ENCODE peak calls at places on chromosomes 5 and 9, in five cellular contexts. H, V, J, E and F are unnamed samples.

GRCh38 chr9:72557549-72557948 is 36.1 kb downstream of the TMC1 start:
- DNase-seq in H (no peak), V (no peak), J (no peak), E (peak; percentile 52), F (peak; percentile 78)

GRCh38 chr9:1619915-1620705 is 395.0 kb upstream of the SMARCA2 start:
- DNase-seq in H (no peak), V (no peak), J (no peak), E (no peak), F (no peak)

GRCh38 chr5:115850771-115851416 is 9.2 kb downstream of the AP3S1 start:
- DNase-seq in H (no peak), V (no peak), J (no peak), E (no peak), F (no peak)

GRCh38 chr5:94693043-94693822 is 74.8 kb downstream of the SLF1 start:
- DNase-seq in H (peak; percentile 28), V (no peak), J (no peak), E (no peak), F (no peak)

GRCh38 chr5:2849429-2849828 is 98.0 kb upstream of the IRX2 start:
- DNase-seq in H (no peak), V (no peak), J (no peak), E (no peak), F (no peak)

GRCh38 chr5:117207088-117207668 is 632.6 kb upstream of the SEMA6A start:
- DNase-seq in H (no peak), V (no peak), J (no peak), E (no peak), F (no peak)

GRCh38 chr5:1068895-1069719 is 42.8 kb downstream of the SLC12A7 start:
- DNase-seq in H (no peak), V (no peak), J (no peak), E (no peak), F (no peak)

GRCh38 chr5:121949885-121950284 is 11.9 kb upstream of the SRFBP1 start:
- DNase-seq in H (peak; percentile 16), V (no peak), J (no peak), E (peak; percentile 21), F (no peak)

GRCh38 chr9:115162946-115163345 is 45.0 kb upstream of the TNC start:
- DNase-seq in H (no peak), V (no peak), J (no peak), E (no peak), F (no peak)

GRCh38 chr9:119868694-119869093 is 499.5 kb upstream of the BRINP1 start:
- DNase-seq in H (no peak), V (peak; percentile 84), J (no peak), E (peak; percentile 46), F (peak; percentile 78)

GRCh38 chr9:130172161-130172857 is at the start of gene NCS1:
- DNase-seq in H (no peak), V (peak; percentile 76), J (peak; percentile 95), E (peak; percentile 53), F (peak; percentile 93)

GRCh38 chr9:92147854-92148184 is 32.6 kb upstream of the SPTLC1 start:
- DNase-seq in H (no peak), V (no peak), J (no peak), E (no peak), F (no peak)

GRCh38 chr5:54889826-54890225 is 95.6 kb downstream of the ESM1 start:
- DNase-seq in H (no peak), V (no peak), J (no peak), E (no peak), F (no peak)

GRCh38 chr9:5899292-5899691 is 8.6 kb downstream of the MLANA start:
- DNase-seq in H (peak; percentile 8), V (no peak), J (no peak), E (no peak), F (no peak)

GRCh38 chr9:136726631-136727191 is 14.3 kb downstream of the DIPK1B start:
- DNase-seq in H (peak; percentile 47), V (no peak), J (no peak), E (no peak), F (no peak)

GRCh38 chr5:143501176-143501840 is 97.8 kb upstream of the NR3C1 start:
- DNase-seq in H (no peak), V (no peak), J (no peak), E (no peak), F (peak; percentile 68)

GRCh38 chr9:137070906-137071275 is 534 bp upstream of the SAPCD2 start:
- DNase-seq in H (no peak), V (no peak), J (no peak), E (no peak), F (no peak)

GRCh38 chr5:141172381-141173204 is at the start of gene PCDHB7:
- DNase-seq in H (peak; percentile 29), V (no peak), J (no peak), E (no peak), F (no peak)

GRCh38 chr5:146852089-146852488 is 26.5 kb downstream of the PPP2R2B start:
- DNase-seq in H (no peak), V (no peak), J (no peak), E (no peak), F (no peak)

GRCh38 chr9:85569988-85570387 is 171.8 kb downstream of the AGTPBP1 start:
- DNase-seq in H (no peak), V (no peak), J (no peak), E (no peak), F (no peak)

GRCh38 chr5:160524827-160525226 is 103.2 kb downstream of the PTTG1 start:
- DNase-seq in H (no peak), V (no peak), J (no peak), E (no peak), F (no peak)

GRCh38 chr9:37949576-37949975 is 45.6 kb upstream of the SLC25A51 start:
- DNase-seq in H (no peak), V (no peak), J (no peak), E (no peak), F (no peak)

GRCh38 chr5:36389245-36389644 is 87.5 kb upstream of the RANBP3L start:
- DNase-seq in H (no peak), V (no peak), J (no peak), E (peak; percentile 50), F (peak; percentile 69)

GRCh38 chr5:143509758-143510221 is 106.3 kb upstream of the NR3C1 start:
- DNase-seq in H (no peak), V (no peak), J (no peak), E (no peak), F (no peak)

GRCh38 chr5:116771466-116772151 is 197.0 kb upstream of the SEMA6A start:
- DNase-seq in H (no peak), V (no peak), J (no peak), E (no peak), F (no peak)

GRCh38 chr9:70772591-70772990 is 348.8 kb downstream of the TRPM3 start:
- DNase-seq in H (no peak), V (no peak), J (no peak), E (no peak), F (no peak)

GRCh38 chr5:135898651-135899050 is 3.0 kb upstream of the IL9 start:
- DNase-seq in H (no peak), V (no peak), J (no peak), E (no peak), F (no peak)

GRCh38 chr9:127949827-127950512 is 12.3 kb upstream of the DPM2 start:
- DNase-seq in H (no peak), V (no peak), J (no peak), E (no peak), F (no peak)

GRCh38 chr5:33439905-33440481 is 772 bp upstream of the TARS1 start:
- DNase-seq in H (peak; percentile 9), V (no peak), J (no peak), E (no peak), F (no peak)

GRCh38 chr9:75108571-75108970 is 20.3 kb downstream of the OSTF1 start:
- DNase-seq in H (no peak), V (peak; percentile 49), J (no peak), E (peak; percentile 79), F (peak; percentile 75)

GRCh38 chr9:128001411-128002298 is 20.9 kb upstream of the EEIG1 start:
- DNase-seq in H (no peak), V (peak; percentile 72), J (no peak), E (no peak), F (no peak)

GRCh38 chr9:35569206-35569605 is 35.9 kb upstream of the TESK1 start:
- DNase-seq in H (no peak), V (no peak), J (no peak), E (no peak), F (no peak)